ENCODE peak calls at places on chromosomes 11 and 22, in seven cellular contexts. K is IMR-90, T is H9, J is mesenchymal stem cell, Z is trophoblast cell, G is mesendoderm, L is H1. Q is an unnamed sample.

GRCh38 chr11:66328307-66329144 is 7.7 kb downstream of the RIN1 start:
- DNase-seq in K (peak), T (peak), J (peak), Z (peak), G (peak), L (peak), Q (peak)

GRCh38 chr11:109996060-109996459 is 97.1 kb upstream of the ZC3H12C start:
- DNase-seq in K (no peak), T (no peak), J (no peak), Z (no peak), G (no peak), L (no peak), Q (no peak)

GRCh38 chr11:20042025-20042639 is 118.1 kb downstream of the DBX1 start:
- DNase-seq in K (peak), T (no peak), J (peak), Z (no peak), G (no peak), L (no peak), Q (no peak)

GRCh38 chr11:66329165-66329673 is 7.0 kb downstream of the RIN1 start:
- DNase-seq in K (no peak), T (no peak), J (no peak), Z (no peak), G (no peak), L (no peak), Q (no peak)

GRCh38 chr11:34151166-34151565 is 45.7 kb downstream of the NAT10 start:
- DNase-seq in K (no peak), T (no peak), J (no peak), Z (no peak), G (no peak), L (no peak), Q (no peak)

GRCh38 chr11:108754901-108755625 is 90.2 kb downstream of the DDX10 start:
- DNase-seq in K (no peak), T (no peak), J (peak), Z (no peak), G (no peak), L (no peak), Q (no peak)

GRCh38 chr11:64318694-64319420 is 936 bp downstream of the PRDX5 start:
- DNase-seq in K (no peak), T (no peak), J (no peak), Z (no peak), G (peak), L (no peak), Q (no peak)

GRCh38 chr11:80144932-80145612 is 704.2 kb upstream of the TENM4 start:
- DNase-seq in K (no peak), T (no peak), J (peak), Z (no peak), G (no peak), L (no peak), Q (no peak)

GRCh38 chr22:49845241-49845640 is 8.4 kb upstream of the ZBED4 start:
- DNase-seq in K (no peak), T (no peak), J (no peak), Z (no peak), G (no peak), L (no peak), Q (no peak)

GRCh38 chr11:11572386-11572785 is 49.4 kb downstream of the GALNT18 start:
- DNase-seq in K (peak), T (no peak), J (no peak), Z (no peak), G (no peak), L (no peak), Q (no peak)

GRCh38 chr22:46145361-46145851 is 4.9 kb upstream of the PPARA start:
- DNase-seq in K (no peak), T (no peak), J (no peak), Z (no peak), G (no peak), L (no peak), Q (no peak)

GRCh38 chr11:113289341-113290187 is 24.8 kb upstream of the TTC12 start:
- DNase-seq in K (peak), T (peak), J (peak), Z (peak), G (peak), L (peak), Q (peak)

GRCh38 chr11:67468056-67468455 is 995 bp downstream of the TMEM134 start:
- DNase-seq in K (no peak), T (no peak), J (no peak), Z (peak), G (no peak), L (no peak), Q (no peak)

GRCh38 chr11:59847620-59848019 is 2.3 kb upstream of the CBLIF start:
- DNase-seq in K (no peak), T (no peak), J (no peak), Z (no peak), G (no peak), L (no peak), Q (no peak)

GRCh38 chr22:19723990-19724827 is 870 bp downstream of the GP1BB start:
- DNase-seq in K (peak), T (peak), J (peak), Z (peak), G (peak), L (peak), Q (peak)

GRCh38 chr22:47294222-47294532 is 531.7 kb downstream of the TBC1D22A start:
- DNase-seq in K (peak), T (no peak), J (no peak), Z (no peak), G (no peak), L (no peak), Q (no peak)

GRCh38 chr11:76233936-76234703 is 27.8 kb upstream of the WNT11 start:
- DNase-seq in K (no peak), T (peak), J (peak), Z (peak), G (no peak), L (no peak), Q (no peak)

DNA sequence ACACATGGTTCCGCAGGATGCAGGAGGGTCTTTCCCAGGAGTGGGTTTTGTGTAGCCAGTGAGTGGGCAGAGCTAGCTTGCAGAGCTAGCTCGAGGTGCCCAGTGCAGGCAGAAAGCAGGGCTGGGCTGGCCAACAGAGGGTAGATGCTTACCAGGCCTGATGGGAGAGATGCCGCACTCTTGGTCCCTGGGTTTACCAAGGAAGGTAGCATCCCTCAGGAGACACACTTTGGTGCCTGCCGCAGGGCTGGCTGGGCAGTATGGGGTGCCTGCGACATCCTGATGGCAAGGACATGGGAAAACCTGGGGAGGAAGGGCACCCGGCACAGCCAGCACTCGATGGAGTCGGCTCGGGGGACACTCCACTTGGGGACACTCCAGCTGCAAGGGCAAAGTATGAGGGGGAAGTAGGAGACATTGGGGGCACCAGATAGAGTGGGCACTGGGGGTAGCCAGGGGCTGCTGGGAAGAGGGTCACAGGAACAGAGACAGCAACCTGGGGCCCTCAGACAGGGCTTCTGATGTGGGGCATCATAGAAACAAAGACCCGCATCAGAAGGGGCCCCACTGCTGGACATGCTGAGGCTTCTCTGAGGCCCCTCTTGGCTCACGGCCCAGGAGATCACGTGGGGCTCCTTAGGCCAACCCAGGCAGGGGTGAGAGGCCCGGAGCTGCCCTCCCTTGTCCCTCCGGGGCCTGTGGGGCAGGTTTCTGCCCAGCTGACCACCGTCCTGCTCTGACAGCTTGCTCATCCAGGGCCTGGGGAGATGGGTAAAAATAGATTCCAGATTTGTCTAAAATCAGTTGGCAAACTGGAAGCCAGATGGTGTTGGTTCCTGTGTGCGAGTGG is 89.8 kb downstream of the MORC2 start:
- DNase-seq in K (no peak), T (no peak), J (no peak), Z (no peak), G (no peak), L (no peak), Q (no peak)
- H2BK120ac ChIP-seq in K (no peak), T (no peak), J (no peak), Z (no peak), G (no peak), L (no peak), Q (no peak)

GRCh38 chr11:1827095-1827797 is 7.5 kb upstream of the SYT8 start:
- DNase-seq in K (peak), T (no peak), J (peak), Z (no peak), G (no peak), L (no peak), Q (no peak)

GRCh38 chr11:1825785-1826451 is 8.9 kb upstream of the SYT8 start:
- DNase-seq in K (no peak), T (no peak), J (no peak), Z (no peak), G (no peak), L (no peak), Q (no peak)

GRCh38 chr11:1825039-1825740 is 9.6 kb upstream of the SYT8 start:
- DNase-seq in K (no peak), T (peak), J (peak), Z (peak), G (peak), L (peak), Q (peak)

GRCh38 chr11:1827931-1828330 is 6.9 kb upstream of the SYT8 start:
- DNase-seq in K (no peak), T (no peak), J (no peak), Z (no peak), G (no peak), L (no peak), Q (no peak)

GRCh38 chr11:1826552-1827094 is 8.2 kb upstream of the SYT8 start:
- DNase-seq in K (peak), T (peak), J (peak), Z (no peak), G (peak), L (no peak), Q (no peak)
- H4K8ac ChIP-seq in K (no peak), T (no peak), J (no peak), Z (no peak), G (no peak), L (no peak), Q (no peak)

GRCh38 chr11:85647604-85648299 is at the start of gene TMEM126A:
- DNase-seq in K (peak), T (peak), J (peak), Z (peak), G (peak), L (peak), Q (peak)

GRCh38 chr11:85647078-85647477 is 689 bp upstream of the TMEM126A start:
- DNase-seq in K (no peak), T (no peak), J (no peak), Z (no peak), G (no peak), L (no peak), Q (no peak)

GRCh38 chr11:85643255-85643654 is 4.5 kb upstream of the TMEM126A start:
- DNase-seq in K (no peak), T (no peak), J (no peak), Z (no peak), G (peak), L (no peak), Q (no peak)
- H3K23ac ChIP-seq in K (no peak), T (no peak), J (no peak), Z (no peak), G (no peak), L (no peak), Q (no peak)

GRCh38 chr11:56353991-56354390 is at the start of gene OR8J1:
- DNase-seq in K (no peak), T (no peak), J (no peak), Z (no peak), G (no peak), L (no peak), Q (no peak)
- H2BK120ac ChIP-seq in K (no peak), T (no peak), J (no peak), Z (no peak), G (no peak), L (no peak), Q (no peak)

DNA sequence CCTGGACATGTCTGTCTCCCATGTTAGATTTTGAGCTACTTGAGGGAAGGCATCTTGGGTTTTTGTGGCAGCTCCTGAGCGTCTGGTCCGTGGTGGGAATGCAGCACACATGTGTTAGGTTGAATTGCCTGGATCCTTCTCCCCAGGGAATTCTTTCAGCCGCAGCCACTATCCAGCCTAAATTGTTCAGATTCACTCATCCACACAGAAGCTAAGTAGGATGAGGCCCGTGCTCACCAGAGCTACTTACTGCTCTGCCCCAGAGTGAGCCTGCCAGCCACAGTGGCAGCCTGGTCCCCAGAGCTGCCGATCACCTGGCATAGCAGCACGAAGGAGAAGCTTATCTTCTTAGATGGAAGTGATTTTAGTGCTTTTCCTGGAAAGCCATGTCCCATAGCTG is 34.4 kb upstream of the SORL1-AS1 start:
- DNase-seq in K (no peak), T (no peak), J (no peak), Z (no peak), G (no peak), L (no peak), Q (no peak)
- H4K8ac ChIP-seq in K (no peak), T (no peak), J (no peak), Z (no peak), G (no peak), L (no peak), Q (no peak)

DNA sequence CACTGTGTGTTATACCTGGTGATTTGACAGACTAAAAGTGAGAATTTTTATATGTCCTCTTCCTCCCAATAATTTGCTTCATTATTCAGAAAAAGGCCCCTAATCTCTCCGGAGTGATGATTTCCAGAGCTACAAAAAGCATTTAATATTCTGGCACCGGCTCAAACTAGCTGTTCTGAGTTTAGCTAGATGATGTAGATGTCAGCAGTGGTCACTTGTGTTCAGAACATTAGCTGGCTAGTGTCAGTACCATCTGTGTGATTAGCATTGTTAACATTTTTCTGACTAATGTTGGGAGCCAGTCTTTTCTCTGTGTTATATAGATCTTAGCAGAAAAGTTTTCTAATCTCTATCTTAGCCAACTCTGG is 68.7 kb upstream of the RRM1 start:
- DNase-seq in K (peak), T (no peak), J (peak), Z (peak), G (no peak), L (no peak), Q (no peak)
- H3K23ac ChIP-seq in K (no peak), T (no peak), J (no peak), Z (no peak), G (no peak), L (no peak), Q (no peak)

GRCh38 chr22:44378380-44378779 is 65.6 kb upstream of the SHISAL1 start:
- DNase-seq in K (no peak), T (no peak), J (no peak), Z (no peak), G (no peak), L (no peak), Q (no peak)

GRCh38 chr22:44371741-44372525 is 59.2 kb upstream of the SHISAL1 start:
- DNase-seq in K (no peak), T (no peak), J (peak), Z (no peak), G (no peak), L (no peak), Q (no peak)

GRCh38 chr22:44372611-44373010 is 59.9 kb upstream of the SHISAL1 start:
- DNase-seq in K (no peak), T (no peak), J (no peak), Z (no peak), G (no peak), L (no peak), Q (no peak)

GRCh38 chr22:44373234-44373633 is 60.5 kb upstream of the SHISAL1 start:
- DNase-seq in K (no peak), T (no peak), J (no peak), Z (no peak), G (no peak), L (no peak), Q (no peak)

DNA sequence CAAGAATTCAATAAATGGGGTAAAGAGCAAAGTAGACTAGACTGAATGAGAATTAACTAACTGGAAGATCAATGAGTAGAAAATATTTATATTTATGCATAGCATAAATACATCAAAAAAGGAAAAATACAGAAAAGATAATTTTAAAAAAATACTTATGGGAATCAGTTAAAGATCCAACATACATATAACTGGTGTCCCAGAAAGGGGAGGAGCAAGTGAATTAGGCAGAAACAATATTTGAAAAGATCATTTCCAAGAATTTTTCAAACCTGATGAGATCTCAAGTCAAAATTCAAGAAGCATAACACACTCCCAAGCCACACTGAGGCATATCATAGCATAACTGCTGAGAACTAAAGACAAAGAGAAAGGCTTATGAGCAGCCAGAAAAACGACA is 62.7 kb upstream of the SHISAL1 start:
- DNase-seq in K (no peak), T (no peak), J (no peak), Z (no peak), G (no peak), L (no peak), Q (no peak)
- H2BK120ac ChIP-seq in K (no peak), T (no peak), J (no peak), Z (no peak), G (no peak), L (no peak), Q (no peak)